ENCODE peak calls at places on chromosome 22, in six cellular contexts. W is DMS 273 treated with DMSO at 0.1 percent for 48 hours, G is NCI-H524 treated with DMSO at 0.1 percent for 48 hours, E is kidney, B is fibroblast of mammary gland, R is RPMI8226. Q is an unnamed sample.

GRCh38 chr22:16932577-16932976 is 75.4 kb downstream of the GAB4 start:
- DNase-seq in W (no peak), G (peak; percentile 15), E (no peak), B (no peak), R (no peak), Q (no peak)

GRCh38 chr22:50150161-50151129 is 20.1 kb upstream of the PANX2 start:
- DNase-seq in W (peak; percentile 12), G (peak; percentile 23), E (no peak), B (no peak), R (no peak), Q (no peak)

GRCh38 chr22:37661160-37661924 is 2.8 kb downstream of the PDXP start:
- DNase-seq in W (peak; percentile 15), G (peak; percentile 85), E (no peak), B (peak; percentile 76), R (no peak), Q (no peak)

GRCh38 chr22:46746620-46747019 is 8.6 kb upstream of the CERK start:
- DNase-seq in W (no peak), G (no peak), E (peak; percentile 20), B (no peak), R (no peak), Q (no peak)

GRCh38 chr22:19750666-19751490 is 9.7 kb upstream of the TBX1 start:
- DNase-seq in W (no peak), G (no peak), E (no peak), B (no peak), R (no peak), Q (no peak)

GRCh38 chr22:20956258-20957117 is 10.6 kb upstream of the AIFM3 start:
- DNase-seq in W (no peak), G (no peak), E (no peak), B (peak; percentile 51), R (no peak), Q (no peak)

GRCh38 chr22:28112548-28113043 is 193.5 kb upstream of the PITPNB start:
- DNase-seq in W (peak; percentile 1), G (peak; percentile 61), E (no peak), B (peak; percentile 60), R (peak; percentile 19), Q (no peak)

GRCh38 chr22:49290286-49290685 is 537.4 kb downstream of the BRD1 start:
- DNase-seq in W (no peak), G (no peak), E (no peak), B (no peak), R (no peak), Q (no peak)

GRCh38 chr22:35230839-35231584 is 26.3 kb upstream of the HMGXB4 start:
- DNase-seq in W (no peak), G (no peak), E (no peak), B (no peak), R (no peak), Q (peak; percentile 57)